ENCODE peak calls at places on chromosomes 12 and 14, in four cellular contexts. H, J, C and N are unnamed samples. For H3K4me1, the result is how much of the 10 kb centered on the place peaks cover.

GRCh38 chr14:81366259-81366658 is 33.9 kb downstream of the STON2 start:
- DNase-seq in H (no peak), J (no peak), C (no peak), N (no peak)

GRCh38 chr14:91417983-91418386 is 365 bp upstream of the CCDC88C start:
- DNase-seq in H (peak), J (no peak), C (no peak), N (peak)

GRCh38 chr12:130583800-130584199 is 132.3 kb downstream of the RIMBP2 start:
- DNase-seq in H (no peak), J (no peak), C (no peak), N (no peak)

GRCh38 chr12:124030510-124030909 is 57.5 kb downstream of the ZNF664 start:
- DNase-seq in H (no peak), J (peak), C (peak), N (no peak)

GRCh38 chr12:98578821-98579220 is 14.7 kb upstream of the SLC25A3 start:
- DNase-seq in H (no peak), J (peak), C (no peak), N (no peak)

GRCh38 chr12:132279184-132279889 is 50.1 kb downstream of the GALNT9 start:
- DNase-seq in H (no peak), J (no peak), C (no peak), N (peak)

GRCh38 chr12:29983917-29984316 is 200.2 kb upstream of the TMTC1 start:
- DNase-seq in H (no peak), J (no peak), C (peak), N (no peak)

GRCh38 chr12:126719886-126720666 is 1546.9 kb upstream of the TMEM132C start:
- DNase-seq in H (no peak), J (no peak), C (no peak), N (no peak)

GRCh38 chr12:120724720-120725119 is 906 bp upstream of the ACADS start:
- DNase-seq in H (no peak), J (no peak), C (no peak), N (no peak)

GRCh38 chr14:105213396-105213795 is 32.3 kb upstream of the NUDT14 start:
- DNase-seq in H (no peak), J (no peak), C (no peak), N (no peak)

GRCh38 chr14:96408608-96409007 is 16.7 kb downstream of the AK7 start:
- DNase-seq in H (no peak), J (no peak), C (no peak), N (no peak)

GRCh38 chr12:120367924-120368788 is 808 bp downstream of the MSI1 start:
- DNase-seq in H (no peak), J (no peak), C (no peak), N (no peak)

GRCh38 chr12:125186471-125187147 is 121.4 kb downstream of the AACS start:
- DNase-seq in H (no peak), J (peak), C (no peak), N (no peak)

GRCh38 chr12:93626160-93626559 is 51.0 kb upstream of the CRADD start:
- DNase-seq in H (no peak), J (peak), C (no peak), N (no peak)

GRCh38 chr12:19847294-19848059 is 408.2 kb downstream of the AEBP2 start:
- DNase-seq in H (no peak), J (peak), C (peak), N (no peak)

GRCh38 chr12:124636138-124636968 is 68.9 kb upstream of the NCOR2 start:
- DNase-seq in H (no peak), J (peak), C (no peak), N (no peak)

GRCh38 chr12:120711411-120711810 is 1.2 kb downstream of the UNC119B start:
- DNase-seq in H (no peak), J (no peak), C (no peak), N (no peak)

GRCh38 chr14:36658091-36659009 is 3.3 kb upstream of the PAX9 start:
- DNase-seq in H (no peak), J (no peak), C (no peak), N (no peak)

GRCh38 chr14:44149597-44149996 is 357.5 kb downstream of the FSCB start:
- DNase-seq in H (peak), J (no peak), C (no peak), N (peak)

GRCh38 chr14:24670594-24670993 is 36.6 kb upstream of the GZMB start:
- DNase-seq in H (no peak), J (no peak), C (no peak), N (no peak)

GRCh38 chr12:53223006-53223305 is 9.1 kb downstream of the RARG start:
- DNase-seq in H (no peak), J (no peak), C (no peak), N (no peak)

GRCh38 chr12:64744422-64745258 is 14.6 kb downstream of the GNS start:
- DNase-seq in H (no peak), J (peak), C (peak), N (no peak)

GRCh38 chr14:92122351-92122677 is 545 bp downstream of the CPSF2 start:
- DNase-seq in H (no peak), J (peak), C (peak), N (peak)

GRCh38 chr12:80632835-80633234 is 74.6 kb upstream of the MYF6 start:
- DNase-seq in H (no peak), J (no peak), C (no peak), N (peak)

GRCh38 chr12:108690191-108690518 is 41.2 kb downstream of the CORO1C start:
- DNase-seq in H (no peak), J (no peak), C (no peak), N (no peak)

GRCh38 chr14:29005647-29006046 is 239.1 kb downstream of the FOXG1 start:
- DNase-seq in H (no peak), J (no peak), C (no peak), N (no peak)

GRCh38 chr14:89576132-89576923 is 159.3 kb upstream of the FOXN3 start:
- DNase-seq in H (no peak), J (no peak), C (no peak), N (no peak)

GRCh38 chr12:64767495-64767894 is 8.3 kb upstream of the GNS start:
- DNase-seq in H (no peak), J (no peak), C (no peak), N (no peak)

GRCh38 chr14:106094654-106095189 is 568.3 kb downstream of the TMEM121 start:
- DNase-seq in H (peak), J (no peak), C (no peak), N (peak)

GRCh38 chr14:23070262-23071129 is 13.2 kb upstream of the CDH24 start:
- DNase-seq in H (no peak), J (no peak), C (no peak), N (peak)

GRCh38 chr12:90407841-90408240 is 547.1 kb downstream of the CCER1 start:
- DNase-seq in H (no peak), J (no peak), C (peak), N (no peak)

GRCh38 chr14:75452900-75453816 is 25.3 kb downstream of the JDP2 start:
- DNase-seq in H (peak), J (peak), C (peak), N (no peak)

GRCh38 chr12:132153501-132154340 is 9.5 kb downstream of the NOC4L start:
- DNase-seq in H (peak), J (peak), C (peak), N (peak)

GRCh38 chr14:45252356-45253069 is 489 bp downstream of the MIS18BP1 start:
- DNase-seq in H (no peak), J (peak), C (peak), N (peak)

GRCh38 chr12:6322352-6322751 is 11.9 kb downstream of the PLEKHG6 start:
- DNase-seq in H (no peak), J (no peak), C (peak), N (peak)

GRCh38 chr14:68688872-68689371 is 103.9 kb downstream of the ZFP36L1 start:
- DNase-seq in H (no peak), J (peak), C (no peak), N (peak)

GRCh38 chr14:35197015-35197414 is 74.7 kb downstream of the PRORP start:
- DNase-seq in H (no peak), J (peak), C (peak), N (no peak)

GRCh38 chr12:571795-572531 is 91.3 kb downstream of the NINJ2 start:
- DNase-seq in H (no peak), J (no peak), C (peak), N (no peak)

GRCh38 chr14:65478596-65478995 is 66.1 kb downstream of the FUT8 start:
- DNase-seq in H (no peak), J (peak), C (peak), N (no peak)
- H2AFZ ChIP-seq in H (no peak), J (no peak), C (peak), N (no peak)

GRCh38 chr12:26121841-26122680 is 2.8 kb downstream of the BHLHE41 start:
- DNase-seq in H (peak), J (no peak), C (peak), N (no peak)
- H3K27ac ChIP-seq in H (peak), J (peak), C (no peak), N (no peak)

GRCh38 chr12:75782182-75782581 is 249.4 kb downstream of the PHLDA1 start:
- DNase-seq in H (no peak), J (no peak), C (no peak), N (no peak)

GRCh38 chr12:75781532-75782046 is 250.0 kb downstream of the PHLDA1 start:
- DNase-seq in H (peak), J (peak), C (peak), N (no peak)

GRCh38 chr12:75784591-75784990 is 247.0 kb downstream of the PHLDA1 start:
- DNase-seq in H (peak), J (no peak), C (peak), N (no peak)

GRCh38 chr12:75786071-75786470 is 245.5 kb downstream of the PHLDA1 start:
- DNase-seq in H (no peak), J (no peak), C (no peak), N (no peak)

GRCh38 chr12:75783093-75783877 is 248.3 kb downstream of the PHLDA1 start:
- DNase-seq in H (no peak), J (peak), C (no peak), N (no peak)
- H3K4me1 ChIP-seq in H (under half), J (under half), C (under half), N (under half)

GRCh38 chr12:3049596-3050314 is 27.4 kb upstream of the TSPAN9 start:
- DNase-seq in H (no peak), J (no peak), C (no peak), N (peak)

GRCh38 chr12:3054993-3055711 is 22.0 kb upstream of the TSPAN9 start:
- DNase-seq in H (no peak), J (no peak), C (no peak), N (no peak)

GRCh38 chr12:3049176-3049575 is 28.0 kb upstream of the TSPAN9 start:
- DNase-seq in H (no peak), J (no peak), C (no peak), N (no peak)

GRCh38 chr12:3055712-3056467 is 21.3 kb upstream of the TSPAN9 start:
- DNase-seq in H (no peak), J (peak), C (no peak), N (no peak)

DNA sequence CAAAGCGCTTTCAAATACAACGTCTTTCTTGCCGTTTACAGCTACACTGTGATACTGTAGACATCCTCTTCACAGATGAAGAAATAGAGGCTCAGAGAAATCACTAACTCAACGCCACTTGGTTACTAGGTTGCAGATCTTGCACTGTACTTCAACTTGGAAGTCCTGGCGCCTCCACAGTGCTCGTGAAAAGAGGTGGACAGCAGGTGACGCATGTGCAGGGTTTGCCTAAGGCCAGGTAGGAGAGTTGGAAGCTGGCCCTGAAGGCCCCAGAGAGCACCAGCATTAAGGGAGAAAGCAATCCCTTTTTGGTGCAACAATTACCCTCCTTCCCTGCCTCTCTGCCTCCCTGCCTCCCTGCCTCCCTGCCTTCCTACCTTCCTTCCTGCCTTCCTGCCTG is 22.8 kb upstream of the TSPAN9 start:
- DNase-seq in H (no peak), J (no peak), C (no peak), N (no peak)
- H2AFZ ChIP-seq in H (no peak), J (no peak), C (no peak), N (no peak)

GRCh38 chr14:103130965-103131364 is 7.7 kb downstream of the TNFAIP2 start:
- DNase-seq in H (peak), J (peak), C (no peak), N (no peak)
- H3K27ac ChIP-seq in H (peak), J (no peak), C (no peak), N (no peak)

GRCh38 chr14:48748151-48748550 is 838.0 kb downstream of the RPS29 start:
- DNase-seq in H (no peak), J (no peak), C (no peak), N (no peak)

GRCh38 chr14:48747683-48748082 is 838.5 kb downstream of the RPS29 start:
- DNase-seq in H (no peak), J (no peak), C (no peak), N (no peak)

DNA sequence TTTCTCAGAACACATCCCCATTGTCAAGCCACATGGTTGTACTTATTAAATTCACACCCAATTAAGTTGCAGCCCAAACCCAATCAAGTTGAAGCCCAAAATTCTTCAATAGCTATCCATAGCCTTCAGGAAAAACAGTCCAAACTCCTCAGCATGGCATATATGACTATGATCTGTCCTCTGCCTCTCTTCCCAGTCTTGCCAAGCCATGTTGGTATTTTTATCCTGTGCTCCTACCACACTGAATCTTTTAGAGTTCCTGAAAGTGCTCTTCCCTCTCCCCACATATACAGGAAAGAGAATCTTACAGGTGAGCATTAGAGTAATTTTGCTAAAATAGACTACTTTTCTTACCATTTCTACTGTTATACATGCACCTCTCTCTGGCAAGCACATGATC is 834.9 kb downstream of the RPS29 start:
- DNase-seq in H (no peak), J (no peak), C (no peak), N (no peak)
- H3K4me1 ChIP-seq in H (under half), J (under half), C (under half), N (under half)